ENCODE peak calls at places on chromosomes 12 and 14, in six cellular contexts. W, N, Y, X, B and G are unnamed samples.

GRCh38 chr14:103130965-103131364 is 7.7 kb downstream of the TNFAIP2 start:
- DNase-seq in W (peak), N (peak), Y (no peak), B (no peak), X (no peak), G (no peak)

GRCh38 chr14:30333934-30334333 is 225.0 kb upstream of the G2E3 start:
- DNase-seq in X (no peak), Y (no peak), B (no peak), N (no peak), W (peak), G (no peak)

GRCh38 chr12:113016796-113017195 is 38.5 kb downstream of the OAS2 start:
- DNase-seq in N (no peak), Y (no peak), W (no peak), B (no peak), X (no peak), G (no peak)

GRCh38 chr14:104797112-104798044 is 1.8 kb upstream of the AKT1 start:
- DNase-seq in B (no peak), W (no peak), Y (peak), X (no peak), N (no peak), G (no peak)

GRCh38 chr14:33897382-33897781 is 53.5 kb downstream of the EGLN3 start:
- DNase-seq in N (no peak), W (no peak), X (no peak), B (no peak), Y (no peak), G (no peak)

GRCh38 chr14:55585854-55586253 is 5.8 kb downstream of the KTN1 start:
- DNase-seq in X (no peak), W (peak), N (no peak), Y (no peak), B (no peak), G (no peak)

GRCh38 chr12:56129210-56129691 is 1.2 kb downstream of the ESYT1 start:
- DNase-seq in W (peak), B (peak), X (peak), N (peak), Y (peak), G (peak)

GRCh38 chr12:109393437-109394345 is 46.0 kb downstream of the MYO1H start:
- DNase-seq in B (no peak), N (peak), W (peak), Y (no peak), X (peak), G (no peak)

GRCh38 chr12:5264006-5264405 is 167.9 kb upstream of the NTF3 start:
- DNase-seq in B (no peak), X (no peak), N (no peak), Y (no peak), W (no peak), G (no peak)

GRCh38 chr12:110538869-110539622 is 36.9 kb downstream of the RAD9B start:
- DNase-seq in N (no peak), B (no peak), W (no peak), X (no peak), Y (no peak), G (no peak)

GRCh38 chr12:93573552-93574223 is 1.2 kb downstream of the SOCS2 start:
- DNase-seq in X (no peak), N (peak), W (peak), B (no peak), Y (no peak), G (no peak)

GRCh38 chr12:70271025-70271424 is 27.8 kb downstream of the CNOT2 start:
- DNase-seq in N (no peak), B (no peak), W (no peak), X (no peak), Y (no peak), G (no peak)

GRCh38 chr12:47944685-47945340 is 18.6 kb upstream of the TMEM106C start:
- DNase-seq in W (no peak), Y (no peak), B (no peak), N (no peak), X (no peak), G (no peak)

GRCh38 chr14:43438056-43438455 is 1069.0 kb downstream of the FSCB start:
- DNase-seq in N (no peak), Y (no peak), B (no peak), W (no peak), X (no peak), G (no peak)

GRCh38 chr14:91048676-91049075 is 11.8 kb downstream of the RPS6KA5 start:
- DNase-seq in X (no peak), Y (no peak), B (no peak), W (no peak), N (no peak), G (no peak)

GRCh38 chr12:2265461-2266167 is 212.8 kb downstream of the CACNA1C start:
- DNase-seq in N (no peak), B (no peak), W (no peak), Y (no peak), X (no peak), G (no peak)

GRCh38 chr14:32561520-32561919 is 232.4 kb downstream of the AKAP6 start:
- DNase-seq in W (peak), N (no peak), Y (no peak), X (no peak), B (no peak), G (no peak)

GRCh38 chr14:89625208-89625987 is 208.4 kb upstream of the FOXN3 start:
- DNase-seq in B (no peak), W (no peak), X (no peak), N (no peak), Y (peak), G (no peak)

GRCh38 chr12:106774808-106775524 is 484 bp downstream of the RIC8B start:
- DNase-seq in B (no peak), N (no peak), W (no peak), Y (peak), X (no peak), G (no peak)

GRCh38 chr12:109741970-109742372 is 28.3 kb downstream of the FAM222A start:
- DNase-seq in Y (no peak), X (no peak), N (peak), B (peak), W (no peak), G (no peak)

DNA sequence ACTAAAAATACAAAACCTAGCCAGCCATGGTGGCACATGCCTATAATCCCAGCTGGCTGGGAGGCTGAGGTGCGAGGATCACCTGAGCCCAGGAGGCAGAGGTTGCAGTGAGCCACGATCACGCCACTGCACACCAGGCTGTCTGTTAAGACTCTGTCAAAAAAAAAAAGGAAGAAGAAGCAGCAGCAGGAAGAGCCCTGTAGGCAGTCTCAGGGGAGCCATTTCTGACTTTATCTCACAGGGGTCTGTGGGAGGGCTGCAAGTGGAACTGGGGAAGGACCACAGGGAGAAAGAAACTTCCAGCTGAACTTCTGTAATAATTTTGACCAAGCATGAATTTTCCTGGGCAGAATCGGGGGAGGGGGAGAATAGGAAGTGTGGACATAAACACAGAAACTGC is 32.7 kb downstream of the GARIN6 start:
- DNase-seq in X (no peak), B (no peak), Y (no peak), W (no peak), N (no peak), G (no peak)
- H3K4me3 ChIP-seq in X (no peak), B (no peak), Y (no peak), W (no peak), N (no peak), G (no peak)

GRCh38 chr12:89087149-89087834 is 265.0 kb downstream of the DUSP6 start:
- DNase-seq in X (no peak), B (no peak), W (no peak), Y (no peak), N (no peak), G (no peak)
- TF ChIP-seq CTCF in X (no peak), B (no peak), W (no peak), Y (no peak), N (no peak), G (no peak)

DNA sequence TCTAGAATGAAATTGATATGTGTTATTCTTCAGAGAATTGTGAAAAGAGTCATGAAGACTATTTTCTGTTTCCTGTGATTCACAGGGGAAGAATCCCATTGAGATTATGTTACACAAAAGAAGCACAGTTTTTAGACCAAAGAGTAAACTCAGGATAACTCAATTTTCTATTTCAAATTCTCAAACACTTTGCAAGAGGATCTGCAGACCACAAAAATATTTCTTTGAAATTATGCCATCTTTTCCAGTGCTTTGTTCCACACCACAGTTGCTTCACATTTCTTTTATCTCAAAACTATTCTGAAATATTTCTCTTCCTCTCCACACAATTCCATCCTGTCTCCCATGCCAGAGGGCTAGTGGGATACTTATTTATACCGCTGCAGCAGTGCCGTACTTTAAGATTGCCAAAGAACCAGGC is 188.9 kb upstream of the FOXG1 start:
- DNase-seq in X (no peak), Y (no peak), N (no peak), W (no peak), B (no peak), G (no peak)
- H3K27ac ChIP-seq in X (peak), Y (no peak), N (no peak), W (no peak), B (no peak), G (no peak)

GRCh38 chr12:68612675-68613074 is 2.0 kb downstream of the RAP1B start:
- DNase-seq in X (no peak), N (no peak), Y (no peak), B (no peak), W (no peak), G (no peak)
- H3K4me3 ChIP-seq in X (peak), N (peak), Y (peak), B (peak), W (peak), G (peak)

GRCh38 chr12:51270847-51271518 is 768 bp upstream of the SMAGP start:
- DNase-seq in B (no peak), Y (no peak), X (peak), N (no peak), W (peak), G (no peak)

GRCh38 chr12:51265024-51265423 is 5.2 kb downstream of the SMAGP start:
- DNase-seq in Y (no peak), X (no peak), N (no peak), W (no peak), B (no peak), G (no peak)

GRCh38 chr12:51264297-51264696 is 5.9 kb downstream of the SMAGP start:
- DNase-seq in N (no peak), B (no peak), X (no peak), Y (no peak), W (no peak), G (no peak)

GRCh38 chr12:51270067-51270846 is at the start of gene SMAGP:
- DNase-seq in Y (peak), W (peak), X (peak), B (peak), N (peak), G (no peak)

GRCh38 chr12:51269174-51270066 is 795 bp downstream of the SMAGP start:
- DNase-seq in W (no peak), X (peak), Y (peak), N (no peak), B (peak), G (no peak)
- TF ChIP-seq CTCF in W (peak), X (peak), Y (peak), N (no peak), B (peak), G (no peak)

GRCh38 chr12:116317986-116318737 is 40.7 kb upstream of the MED13L start:
- DNase-seq in X (no peak), Y (no peak), N (peak), W (no peak), B (peak), G (no peak)

GRCh38 chr12:116319851-116320621 is 42.5 kb upstream of the MED13L start:
- DNase-seq in Y (peak), B (no peak), X (no peak), N (peak), W (peak), G (peak)

GRCh38 chr12:116317139-116317538 is 39.6 kb upstream of the MED13L start:
- DNase-seq in N (no peak), Y (no peak), W (no peak), X (no peak), B (no peak), G (no peak)

GRCh38 chr12:116319316-116319715 is 41.8 kb upstream of the MED13L start:
- DNase-seq in B (no peak), Y (no peak), X (no peak), N (peak), W (peak), G (no peak)

GRCh38 chr12:116318738-116319050 is 41.2 kb upstream of the MED13L start:
- DNase-seq in X (no peak), Y (no peak), W (no peak), N (peak), B (no peak), G (no peak)
- H3K27ac ChIP-seq in X (no peak), Y (no peak), W (peak), N (peak), B (no peak), G (peak)

DNA sequence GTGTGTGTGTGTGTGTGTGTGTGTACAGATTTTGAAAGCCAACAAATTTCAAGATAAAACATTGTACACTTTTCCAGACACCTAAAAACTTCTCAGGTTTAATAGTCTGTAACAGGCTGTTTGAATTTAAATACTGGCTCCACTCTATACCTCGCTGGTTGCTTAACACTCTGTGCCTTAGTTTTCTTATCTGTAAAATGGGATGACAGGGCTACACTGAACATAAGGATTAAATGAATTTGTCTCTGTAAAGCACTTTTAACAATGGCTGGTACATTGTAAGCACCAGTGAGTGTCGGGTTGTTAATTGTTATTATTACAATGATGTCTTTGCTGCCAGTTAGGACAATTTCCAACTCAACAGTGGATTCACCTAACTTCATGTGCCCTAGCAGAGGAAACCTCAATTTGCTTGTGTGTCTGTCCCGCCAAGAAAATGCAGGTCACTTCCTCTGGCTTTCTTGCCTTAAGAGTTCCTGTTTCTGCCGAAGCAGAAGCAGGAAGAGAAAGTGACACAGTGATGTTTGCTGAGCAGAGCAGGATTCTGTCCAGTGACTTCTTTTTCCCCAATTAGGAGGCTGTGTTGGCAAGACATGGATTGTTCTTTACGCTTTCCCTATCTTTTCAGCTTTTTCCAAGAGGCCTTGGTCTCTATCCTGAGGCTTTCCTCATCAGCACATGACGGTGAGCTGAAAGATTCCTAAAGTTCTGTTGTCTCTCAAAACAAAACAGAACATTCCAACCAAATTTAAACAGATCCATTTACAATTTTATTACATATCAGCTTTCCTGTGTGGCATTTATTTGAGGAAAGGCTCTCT is 154.1 kb upstream of the ATP2B1 start:
- DNase-seq in N (no peak), X (no peak), B (no peak), Y (no peak), W (no peak), G (no peak)
- H3K4me3 ChIP-seq in N (no peak), X (no peak), B (peak), Y (peak), W (no peak), G (no peak)

GRCh38 chr12:13204428-13204827 is 7.9 kb downstream of the EMP1 start:
- DNase-seq in X (no peak), B (no peak), Y (no peak), W (peak), N (no peak), G (no peak)

GRCh38 chr12:13200841-13201240 is 4.3 kb downstream of the EMP1 start:
- DNase-seq in B (no peak), N (no peak), W (no peak), Y (no peak), X (no peak), G (no peak)

GRCh38 chr12:13205809-13206559 is 9.5 kb downstream of the EMP1 start:
- DNase-seq in N (no peak), B (no peak), X (peak), W (peak), Y (no peak), G (no peak)

GRCh38 chr12:13206560-13206897 is 10.0 kb downstream of the EMP1 start:
- DNase-seq in B (no peak), N (no peak), Y (no peak), X (no peak), W (no peak), G (no peak)

DNA sequence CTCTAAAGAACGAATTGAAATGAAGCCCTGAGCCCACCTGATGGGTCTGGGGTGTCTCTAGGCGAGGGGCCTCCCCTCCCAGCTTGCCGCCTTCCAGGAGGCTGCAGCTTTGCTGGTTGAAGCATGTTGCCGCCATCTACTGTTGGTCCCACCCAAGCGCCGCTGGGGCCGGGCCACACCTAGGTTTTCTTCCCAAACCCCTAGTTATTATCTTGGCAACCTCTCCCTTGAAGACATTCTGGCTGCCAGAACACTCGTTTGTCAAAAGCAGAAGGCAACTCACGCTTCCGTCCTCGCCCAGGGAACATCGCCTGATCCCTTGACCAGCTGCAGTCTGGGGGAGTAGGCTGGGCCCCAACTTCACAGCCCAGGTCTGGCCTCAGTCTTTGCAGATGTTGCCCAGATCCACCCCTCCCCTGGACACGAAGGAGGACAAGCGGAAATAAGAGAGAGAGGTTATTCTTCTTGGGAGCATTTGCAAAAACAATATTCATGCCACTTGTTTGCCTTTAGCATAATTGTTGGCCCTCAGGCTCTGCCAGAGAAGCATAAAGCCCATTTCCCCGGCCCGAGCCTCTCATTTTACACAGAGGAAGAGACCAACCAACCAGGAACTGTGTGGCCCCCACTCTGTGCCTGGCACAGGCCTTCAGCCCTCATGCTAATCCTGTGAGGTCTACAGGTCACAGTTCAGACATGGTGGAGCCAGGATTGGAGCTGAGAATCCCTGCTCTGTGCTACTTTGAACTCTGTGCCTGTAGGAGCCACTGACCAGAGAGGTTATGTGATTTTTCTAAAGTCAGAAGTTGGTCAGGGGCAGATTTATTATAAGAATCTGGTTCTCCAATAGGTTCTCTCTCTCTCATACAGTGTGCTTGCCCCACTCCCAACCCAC is 6.7 kb downstream of the EMP1 start:
- DNase-seq in B (peak), Y (peak), N (peak), X (no peak), W (no peak), G (no peak)
- TF ChIP-seq CTCF in B (peak), Y (peak), N (peak), X (peak), W (peak), G (no peak)

DNA sequence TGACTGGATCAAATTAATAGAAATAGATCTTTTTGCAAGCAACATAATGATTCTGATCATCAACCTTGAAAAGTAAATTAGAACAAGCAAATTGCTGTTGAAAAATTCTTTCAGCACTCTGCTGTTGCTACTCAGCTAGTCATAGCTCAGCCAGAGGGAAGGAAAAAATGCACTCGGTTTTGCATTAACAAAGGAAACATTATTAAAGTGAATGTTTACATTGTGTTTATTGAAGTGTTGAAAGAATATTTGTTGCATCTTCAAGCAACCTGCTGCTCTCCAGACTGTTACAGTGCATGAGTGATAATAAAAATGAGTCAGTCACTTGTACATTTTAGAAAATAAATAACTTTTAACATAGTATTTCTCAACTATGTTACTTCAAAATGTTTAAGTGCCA is 26.5 kb downstream of the AP5M1 start:
- DNase-seq in Y (no peak), W (no peak), N (no peak), B (no peak), X (no peak), G (no peak)
- H3K27ac ChIP-seq in Y (no peak), W (no peak), N (no peak), B (no peak), X (no peak), G (no peak)